ENCODE peak calls at places on chromosomes 16 and 17, in seven cellular contexts. Y is GM23338; V is effector memory CD4-positive, alpha-beta T cell; D is lower lobe of right lung; T is A549; G is spleen; H is tibial nerve. U is an unnamed sample.

GRCh38 chr16:73713817-73714495 is 582.7 kb upstream of the PSMD7 start:
- DNase-seq in H (peak), D (no peak), G (no peak), T (peak), V (no peak), Y (peak), U (peak)

GRCh38 chr16:70258065-70258464 is 6.3 kb upstream of the EXOSC6 start:
- DNase-seq in V (no peak), T (no peak), Y (no peak), G (no peak), H (no peak), D (no peak), U (no peak)

GRCh38 chr17:11240041-11240801 is 792 bp upstream of the SHISA6 start:
- DNase-seq in G (no peak), V (no peak), H (peak), D (no peak), T (no peak), Y (peak), U (no peak)

GRCh38 chr17:72110953-72111339 is 9.9 kb upstream of the SOX9 start:
- DNase-seq in G (no peak), D (no peak), Y (no peak), H (no peak), T (no peak), V (no peak), U (no peak)

GRCh38 chr17:801660-802059 is 19.5 kb downstream of the MRM3 start:
- DNase-seq in T (no peak), Y (no peak), H (no peak), G (no peak), V (no peak), D (no peak), U (no peak)

GRCh38 chr17:30790279-30790678 is 34.2 kb downstream of the CRLF3 start:
- DNase-seq in G (no peak), H (no peak), D (no peak), T (no peak), Y (no peak), V (no peak), U (no peak)

GRCh38 chr17:142102-142661 is 4.8 kb downstream of the SCGB1C2 start:
- DNase-seq in V (no peak), D (peak), G (peak), Y (peak), H (peak), T (peak), U (no peak)

GRCh38 chr16:30659507-30660423 is 1.5 kb downstream of the FBRS start:
- DNase-seq in H (no peak), D (no peak), T (no peak), Y (peak), V (peak), G (peak), U (no peak)

GRCh38 chr16:68486671-68487495 is 38.6 kb upstream of the SMPD3 start:
- DNase-seq in G (no peak), T (no peak), Y (no peak), V (no peak), H (no peak), D (no peak), U (no peak)

GRCh38 chr16:20707461-20707860 is 10.0 kb upstream of the ACSM1 start:
- DNase-seq in Y (no peak), V (no peak), D (no peak), H (no peak), G (no peak), T (no peak), U (no peak)

GRCh38 chr16:25036561-25036960 is 21.4 kb upstream of the ARHGAP17 start:
- DNase-seq in T (no peak), H (no peak), D (no peak), Y (no peak), G (no peak), V (no peak), U (no peak)
- H3K27ac ChIP-seq in T (no peak), H (no peak), D (no peak), Y (no peak), G (no peak), V (no peak), U (no peak)

GRCh38 chr16:46727184-46727583 is 21.0 kb downstream of the MYLK3 start:
- DNase-seq in Y (no peak), T (no peak), V (no peak), G (peak), H (no peak), D (no peak), U (no peak)
- H3K27ac ChIP-seq in Y (no peak), T (no peak), V (no peak), G (no peak), H (no peak), D (no peak), U (no peak)

GRCh38 chr16:27582883-27583282 is 32.9 kb downstream of the KATNIP start:
- DNase-seq in D (no peak), T (no peak), G (no peak), Y (no peak), V (no peak), H (no peak), U (no peak)
- H3K27ac ChIP-seq in D (no peak), T (no peak), G (no peak), Y (no peak), V (no peak), H (no peak), U (no peak)

DNA sequence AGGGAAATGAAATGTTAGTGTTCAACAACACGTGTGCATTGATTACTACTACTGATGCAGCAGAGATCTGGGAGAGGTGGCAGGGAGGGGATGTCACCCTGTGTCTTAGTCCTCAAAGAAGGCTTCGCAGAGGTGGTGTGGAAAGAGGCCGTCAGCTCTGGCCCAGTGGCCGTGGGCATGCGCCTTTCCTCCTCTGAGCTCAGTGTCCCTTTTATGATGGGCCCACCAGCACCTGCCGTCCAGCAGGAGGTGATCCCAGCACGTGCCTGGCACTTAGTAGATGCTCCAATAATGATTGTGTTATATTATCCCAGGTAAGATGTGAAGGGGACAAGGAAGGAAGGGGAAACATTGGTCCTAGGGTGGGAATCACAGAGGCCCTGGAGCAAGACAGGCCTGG is 106.2 kb downstream of the CLEC16A start:
- DNase-seq in D (no peak), Y (no peak), T (no peak), V (no peak), H (no peak), G (no peak), U (no peak)
- H3K27ac ChIP-seq in D (no peak), Y (no peak), T (no peak), V (no peak), H (no peak), G (no peak), U (no peak)

DNA sequence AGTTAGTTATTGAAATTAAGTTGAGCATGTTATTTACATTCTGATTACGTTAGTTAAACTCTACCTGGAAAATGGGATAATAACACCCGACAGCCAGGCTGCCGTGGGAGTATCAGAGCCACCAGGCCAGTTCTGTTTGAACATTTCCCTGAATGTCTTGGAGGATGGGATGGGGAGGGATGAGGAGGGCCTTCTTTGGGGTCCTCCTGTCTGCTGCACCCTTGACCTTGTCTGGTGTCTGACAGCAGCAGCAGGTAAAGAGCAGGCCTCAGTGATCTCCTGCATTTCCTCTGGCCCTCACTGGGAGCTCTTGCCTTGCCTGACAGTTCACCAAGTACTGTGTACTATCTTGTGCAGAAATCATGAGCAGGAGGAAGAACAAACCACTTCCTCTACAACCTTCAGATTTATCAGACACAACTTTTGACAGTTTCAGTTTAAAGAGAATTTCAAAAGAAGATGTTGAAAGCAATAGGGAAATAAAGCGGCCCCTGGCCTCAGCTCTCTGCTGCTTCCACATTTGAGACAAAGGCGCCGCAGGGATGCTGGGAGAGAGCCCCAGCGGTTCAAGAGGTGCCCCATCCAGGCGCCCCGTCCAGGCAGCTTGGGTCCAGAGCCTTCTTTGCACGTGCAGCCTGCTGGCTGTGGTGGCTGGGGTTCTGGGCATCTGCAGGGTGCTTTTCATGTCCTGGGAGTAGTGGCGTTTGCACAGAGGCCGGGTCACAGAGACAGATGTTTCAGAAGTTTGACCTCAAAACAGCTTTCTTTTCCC is 25.3 kb downstream of the CMIP start:
- DNase-seq in V (peak), D (peak), G (peak), H (no peak), T (no peak), Y (no peak), U (no peak)
- H3K27ac ChIP-seq in V (peak), D (peak), G (peak), H (peak), T (peak), Y (peak), U (peak)

DNA sequence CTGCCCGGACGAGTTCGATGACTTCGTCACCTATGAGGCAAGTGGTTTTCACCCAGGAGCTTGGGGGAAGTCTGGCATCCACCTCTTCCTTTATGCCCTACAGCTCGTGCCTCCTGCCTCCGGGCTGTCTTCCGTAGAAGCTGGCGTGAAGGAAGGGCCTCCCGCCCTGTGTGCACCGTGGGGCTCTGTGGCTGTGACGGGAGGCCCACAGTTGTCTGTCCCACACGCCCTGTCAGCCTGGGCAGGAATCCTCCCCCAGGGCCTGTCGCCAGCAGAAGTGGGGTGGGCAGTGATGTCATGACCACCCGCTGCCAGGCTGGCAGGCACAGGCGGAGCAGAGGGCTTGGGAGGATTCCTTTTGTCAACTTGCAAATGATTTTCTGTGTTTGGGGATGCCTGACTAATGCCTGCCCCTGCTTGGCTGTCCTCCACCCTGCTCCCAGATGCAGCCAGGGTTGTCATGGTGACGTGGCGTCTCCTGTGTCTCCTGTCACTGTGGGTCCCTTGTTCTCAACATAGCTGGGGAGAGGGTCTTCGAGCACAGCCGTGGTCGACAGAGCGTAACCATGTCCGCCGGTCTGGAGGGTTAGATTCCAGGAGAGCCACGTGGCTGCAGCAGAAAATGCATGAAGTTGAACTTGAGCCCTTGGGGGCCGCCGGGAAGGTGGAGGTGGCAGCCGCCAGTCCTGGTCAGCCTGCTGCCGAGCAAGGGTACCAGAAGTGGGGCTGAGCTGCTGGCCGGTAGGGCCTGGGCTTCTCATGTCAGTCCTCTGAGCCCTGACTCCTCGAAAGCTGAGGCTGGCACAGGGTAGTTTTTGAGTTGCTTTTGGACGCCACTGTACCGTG is 46.1 kb downstream of the RAB11FIP3 start:
- DNase-seq in T (no peak), D (no peak), G (no peak), H (no peak), Y (peak), V (no peak), U (peak)
- H3K27ac ChIP-seq in T (no peak), D (no peak), G (no peak), H (peak), Y (peak), V (no peak), U (peak)

DNA sequence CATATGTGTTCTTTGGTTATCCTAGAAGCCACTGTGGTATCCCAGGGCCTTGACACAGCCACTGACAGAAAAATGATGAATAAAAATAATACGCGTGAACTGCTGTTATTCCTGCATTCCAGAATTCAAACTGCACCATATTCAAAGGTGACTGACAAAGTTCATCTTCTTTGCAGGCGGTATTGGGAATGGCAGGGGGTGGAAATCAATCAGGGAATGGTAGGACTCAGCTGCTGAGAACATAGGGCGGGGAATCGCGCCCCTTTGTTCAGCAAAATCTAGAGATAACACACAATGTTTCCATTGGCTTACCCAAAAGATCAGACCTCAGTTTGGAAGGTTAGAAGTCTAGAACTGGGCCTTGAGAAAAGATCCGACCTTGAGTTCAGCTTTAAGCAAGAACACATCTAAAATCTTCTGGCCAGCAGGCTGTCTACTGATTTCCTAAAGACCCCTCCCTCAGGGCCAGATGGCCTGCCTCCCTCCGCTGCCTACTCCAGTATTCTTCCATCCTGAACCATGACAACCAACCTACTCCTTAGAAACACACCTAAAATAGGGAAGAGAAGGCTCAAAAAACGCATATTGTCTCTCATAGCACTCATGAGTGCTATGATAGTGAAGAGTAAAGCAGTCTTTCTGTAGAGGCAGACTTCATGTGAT is 34.1 kb downstream of the CDK5R1 start:
- DNase-seq in G (no peak), Y (peak), D (no peak), V (no peak), H (no peak), T (no peak), U (no peak)
- H3K27ac ChIP-seq in G (peak), Y (peak), D (no peak), V (peak), H (no peak), T (no peak), U (no peak)